ENCODE peak calls at places on chromosomes 12 and 14, in nine cellular contexts. L is cardiac muscle cell; F is left ventricle myocardium inferior; P is hepatocyte; Y is endothelial cell of umbilical vein; I is lung; O is OCI-LY7; T is tibial nerve; B is CD8-positive, alpha-beta T cell. S is an unnamed sample.
A peak's percentile ranks its signal among the peaks of the same experiment; 100 is the strongest.

GRCh38 chr14:59678352-59678751 is 101.7 kb upstream of the CCDC175 start:
- DNase-seq in L (no peak), B (no peak), O (no peak), P (no peak), I (no peak), T (no peak), Y (no peak), F (no peak), S (no peak)

GRCh38 chr14:101112351-101113107 is 209.0 kb upstream of the RTL1 start:
- DNase-seq in Y (no peak), T (no peak), O (no peak), P (no peak), B (no peak), I (peak; percentile 19), L (no peak), F (no peak), S (peak; percentile 14)

GRCh38 chr12:131808744-131809371 is 19.3 kb upstream of the MMP17 start:
- DNase-seq in F (peak; percentile 52), T (no peak), L (no peak), P (no peak), Y (no peak), I (no peak), B (no peak), O (peak; percentile 47), S (no peak)

GRCh38 chr12:97960741-97961608 is 498.4 kb downstream of the RMST start:
- DNase-seq in Y (peak; percentile 20), P (peak; percentile 47), B (no peak), T (peak; percentile 17), I (peak; percentile 36), L (peak; percentile 64), F (no peak), O (peak; percentile 55), S (peak; percentile 21)

GRCh38 chr14:35121887-35122695 is at the start of the genes PPP2R3C and PRORP:
- DNase-seq in I (peak; percentile 95), B (peak; percentile 82), T (peak; percentile 86), F (peak; percentile 90), O (peak; percentile 97), L (peak; percentile 96), P (peak; percentile 91), Y (peak; percentile 95), S (peak; percentile 91)

GRCh38 chr12:113420996-113421595 is 1.1 kb upstream of the SDSL start:
- DNase-seq in Y (no peak), L (no peak), T (no peak), O (no peak), B (no peak), P (peak; percentile 32), F (no peak), I (no peak), S (no peak)

GRCh38 chr14:101174980-101175606 is 271.6 kb upstream of the RTL1 start:
- DNase-seq in O (no peak), F (no peak), Y (no peak), I (no peak), L (no peak), T (no peak), P (no peak), B (no peak), S (no peak)

GRCh38 chr12:88339966-88340365 is 197.9 kb downstream of the TMTC3 start:
- DNase-seq in Y (no peak), L (no peak), T (no peak), F (no peak), B (no peak), I (no peak), P (no peak), O (no peak), S (no peak)

GRCh38 chr12:98002887-98003493 is 512.4 kb upstream of the TMPO start:
- DNase-seq in P (peak; percentile 72), T (peak; percentile 52), F (no peak), I (peak; percentile 38), B (no peak), L (peak; percentile 41), O (peak; percentile 56), Y (peak; percentile 31), S (peak; percentile 24)

DNA sequence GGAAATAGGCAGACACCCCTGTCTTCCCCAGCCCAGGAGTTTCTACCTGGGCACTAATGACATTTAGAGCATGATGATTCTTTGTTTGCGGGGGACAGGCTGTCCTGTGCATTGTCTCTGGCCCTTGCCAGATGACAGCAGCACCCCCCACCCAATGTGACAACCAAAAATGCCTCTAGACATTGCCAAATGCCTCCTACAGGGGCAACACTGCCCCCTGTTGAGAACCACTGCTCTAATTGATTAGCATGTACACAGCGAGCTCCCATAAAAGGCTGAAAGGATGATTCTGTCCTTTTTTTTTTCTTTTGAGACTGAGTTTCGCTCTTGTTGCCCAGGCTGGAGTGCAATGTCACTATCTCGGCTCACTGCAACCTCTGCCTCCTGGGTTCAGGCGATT is 50.5 kb downstream of the MAP1LC3B2 start:
- DNase-seq in O (peak; percentile 57), B (no peak), I (no peak), T (no peak), P (no peak), F (no peak), L (peak; percentile 44), Y (no peak), S (peak; percentile 39)
- TF ChIP-seq CTCF in O (peak; percentile 75), B (peak; percentile 33), I (no peak), T (peak; percentile 18), P (peak; percentile 28), F (peak; percentile 43), L (peak; percentile 43), Y (peak; percentile 25), S (peak; percentile 9)

GRCh38 chr12:52082026-52082667 is 2.6 kb downstream of the SMIM41 start:
- DNase-seq in O (no peak), P (peak; percentile 29), F (peak; percentile 51), I (peak; percentile 46), B (no peak), T (no peak), L (peak; percentile 37), Y (no peak), S (no peak)
- H3K4me3 ChIP-seq in O (peak overlapping the region; percentile 52), P (no peak overlapping the region), F (peak overlapping the region; percentile 33), I (no peak overlapping the region), B (no peak overlapping the region), T (no peak overlapping the region), L (no peak overlapping the region), Y (no peak overlapping the region), S (no peak overlapping the region)

DNA sequence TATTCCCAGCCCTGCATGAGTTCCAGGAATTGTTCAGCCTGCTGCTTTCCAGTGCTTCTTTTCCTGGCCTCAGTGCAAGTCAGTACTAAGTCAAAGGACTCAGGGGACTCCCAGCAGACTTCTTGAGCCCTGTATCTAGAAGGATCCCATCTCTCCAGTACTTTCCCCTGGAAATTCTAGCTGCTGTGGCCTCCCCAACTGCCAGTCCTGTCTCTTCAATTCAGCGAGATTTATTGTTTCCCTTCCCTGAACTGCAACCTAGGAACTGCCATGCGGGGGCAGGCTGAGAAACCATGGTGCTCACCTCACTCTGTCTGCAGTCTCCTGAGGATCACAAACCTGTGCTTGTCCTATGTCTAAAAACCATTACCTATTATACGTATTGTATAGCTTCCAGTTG is 31.8 kb downstream of the ZNF605 start:
- DNase-seq in P (no peak), I (no peak), Y (no peak), F (no peak), T (no peak), L (no peak), B (no peak), O (no peak), S (no peak)
- H3K9me3 ChIP-seq in P (peaks cover 73% of the 10 kb centered on the region), I (peaks cover 65% of the 10 kb centered on the region), Y (peaks cover 24% of the 10 kb centered on the region), F (peaks cover 100% of the 10 kb centered on the region), T (peaks cover 98% of the 10 kb centered on the region), L (peaks cover 27% of the 10 kb centered on the region), B (peaks cover 58% of the 10 kb centered on the region), O (peaks cover 62% of the 10 kb centered on the region), S (peaks cover 24% of the 10 kb centered on the region)

GRCh38 chr14:99440278-99440677 is 40.4 kb downstream of the SETD3 start:
- DNase-seq in O (no peak), P (no peak), T (no peak), I (no peak), B (no peak), Y (no peak), F (no peak), L (no peak), S (no peak)

GRCh38 chr14:99441918-99442317 is 38.7 kb downstream of the SETD3 start:
- DNase-seq in O (no peak), L (no peak), Y (no peak), B (no peak), P (no peak), F (no peak), T (no peak), I (no peak), S (no peak)

GRCh38 chr14:99437706-99438105 is 43.0 kb downstream of the SETD3 start:
- DNase-seq in B (no peak), O (no peak), I (no peak), P (no peak), L (no peak), T (no peak), F (no peak), Y (no peak), S (no peak)

GRCh38 chr14:99445916-99446315 is 34.7 kb downstream of the SETD3 start:
- DNase-seq in B (no peak), L (no peak), Y (no peak), I (no peak), O (no peak), F (no peak), P (no peak), T (no peak), S (no peak)

DNA sequence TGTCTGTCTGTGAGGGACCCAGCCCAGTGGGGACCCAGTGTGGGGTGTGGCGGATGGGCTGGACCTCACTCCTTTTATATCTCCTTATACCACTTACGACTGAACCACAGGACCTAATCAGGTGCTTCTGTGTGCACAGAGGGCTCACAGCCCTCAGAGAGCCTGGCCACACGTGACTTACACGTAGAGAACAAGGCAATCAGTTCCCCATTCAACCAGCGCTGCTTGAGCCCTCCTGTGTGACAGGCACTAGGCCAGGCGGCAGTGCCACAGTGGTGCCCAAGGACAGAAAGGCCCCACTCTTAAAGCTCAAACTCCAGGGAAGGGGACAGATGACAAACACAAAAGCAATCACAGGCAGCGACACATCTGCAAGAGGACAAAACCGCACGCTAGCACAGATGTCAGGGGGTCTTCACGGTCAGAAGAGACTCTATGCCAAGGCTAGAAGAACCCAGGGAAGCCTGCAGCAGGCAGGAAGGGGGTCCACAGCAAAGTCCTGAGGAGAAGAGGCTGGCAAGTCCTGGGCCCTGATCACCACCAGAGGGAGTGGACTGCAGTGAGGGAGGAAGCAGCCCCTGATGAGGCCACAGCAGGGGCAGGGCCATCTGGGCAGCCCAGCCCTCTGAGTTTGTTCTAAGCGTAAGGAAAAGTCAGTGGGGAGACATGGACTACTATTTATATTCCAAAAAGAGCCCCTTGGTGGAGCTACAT is 39.3 kb downstream of the SETD3 start:
- DNase-seq in L (peak; percentile 61), F (no peak), B (no peak), I (no peak), Y (no peak), T (no peak), O (no peak), P (peak; percentile 39), S (no peak)
- TF ChIP-seq CTCF in L (peak; percentile 16), F (no peak), B (no peak), I (no peak), Y (peak; percentile 18), T (no peak), O (no peak), P (peak; percentile 16), S (no peak)

GRCh38 chr12:48961801-48962200 is 4.5 kb upstream of the ARF3 start:
- DNase-seq in Y (no peak), B (no peak), L (no peak), T (no peak), O (no peak), F (no peak), P (no peak), I (no peak), S (no peak)
- H3K4me3 ChIP-seq in Y (no peak overlapping the region), B (no peak overlapping the region), L (no peak overlapping the region), T (no peak overlapping the region), O (no peak overlapping the region), F (no peak overlapping the region), P (no peak overlapping the region), I (no peak overlapping the region), S (no peak overlapping the region)

S was measured in colonic mucosa.